ENCODE peak calls at places on chromosomes 5 and 9, in four cellular contexts. One of them, this sample, is unnamed.
A peak's percentile ranks its signal among the peaks of the same experiment; 100 is the strongest.

GRCh38 chr9:117704597-117704996 is 394 bp downstream of the TLR4 start:
- DNase-seq in HEK293T: no peak
- DNase-seq in NCI-H345: no peak
- DNase-seq in tibial nerve: no peak
- DNase-seq in this sample: no peak

GRCh38 chr5:96492654-96493053 is 59.6 kb upstream of the PCSK1 start:
- DNase-seq in NCI-H345: no peak
- DNase-seq in HEK293T: no peak
- DNase-seq in tibial nerve: no peak
- DNase-seq in this sample: no peak

GRCh38 chr5:83562817-83563557 is 91.4 kb downstream of the VCAN start:
- DNase-seq in NCI-H345: no peak
- DNase-seq in HEK293T: no peak
- DNase-seq in tibial nerve: peak; percentile 45
- DNase-seq in this sample: no peak

GRCh38 chr5:120413706-120414105 is 50.4 kb upstream of the PRR16 start:
- DNase-seq in NCI-H345: no peak
- DNase-seq in HEK293T: no peak
- DNase-seq in tibial nerve: no peak
- DNase-seq in this sample: no peak

GRCh38 chr5:58545912-58546311 is 37.0 kb upstream of the RAB3C start:
- DNase-seq in NCI-H345: no peak
- DNase-seq in HEK293T: no peak
- DNase-seq in tibial nerve: no peak
- DNase-seq in this sample: no peak

GRCh38 chr5:95080456-95080855 is 204.4 kb downstream of the MCTP1 start:
- DNase-seq in HEK293T: no peak
- DNase-seq in NCI-H345: no peak
- DNase-seq in tibial nerve: no peak
- DNase-seq in this sample: no peak

GRCh38 chr5:21663082-21663481 is 1190.1 kb downstream of the CDH12 start:
- DNase-seq in HEK293T: no peak
- DNase-seq in tibial nerve: no peak
- DNase-seq in NCI-H345: no peak
- DNase-seq in this sample: no peak

GRCh38 chr9:97744710-97745708 is 47.9 kb upstream of the XPA start:
- DNase-seq in NCI-H345: no peak
- DNase-seq in tibial nerve: no peak
- DNase-seq in HEK293T: no peak
- DNase-seq in this sample: no peak

GRCh38 chr5:27568811-27569210 is 530.4 kb upstream of the CDH9 start:
- DNase-seq in NCI-H345: no peak
- DNase-seq in HEK293T: no peak
- DNase-seq in tibial nerve: no peak
- DNase-seq in this sample: no peak

GRCh38 chr9:113468716-113469448 is 5.4 kb downstream of the RGS3 start:
- DNase-seq in NCI-H345: no peak
- DNase-seq in HEK293T: no peak
- DNase-seq in tibial nerve: no peak
- DNase-seq in this sample: peak; percentile 19

GRCh38 chr5:103587185-103587748 is 24.7 kb upstream of the NUDT12 start:
- DNase-seq in tibial nerve: no peak
- DNase-seq in NCI-H345: peak; percentile 49
- DNase-seq in HEK293T: no peak
- DNase-seq in this sample: peak; percentile 32